ENCODE peak calls at places on chromosomes 6 and 20, in nine cellular contexts. P is heart left ventricle; G is stimulated activated CD4-positive, alpha-beta T cell treated with anti-CD3 and anti-CD28 coated beads, Interleukin-12 subunit alpha, Interleukin-12 subunit beta, amount 100 ng/mL, for 48 hours; V is HuH-7.5; O is NCI-H460; A is HT1080; U is effector CD4-positive, alpha-beta T cell; S is cardiac fibroblast; K is T47D. C is an unnamed sample.

GRCh38 chr6:122839477-122839876 is 50.4 kb downstream of the SMPDL3A start:
- DNase-seq in S (peak; percentile 75), P (no peak), O (peak; percentile 52), V (peak; percentile 74), U (peak; percentile 20), K (peak; percentile 70), A (peak; percentile 56), G (peak; percentile 5), C (peak; percentile 8)

GRCh38 chr6:54085526-54085925 is 25.7 kb upstream of the MLIP start:
- DNase-seq in S (peak; percentile 9), P (peak; percentile 45), K (no peak), U (no peak), A (peak; percentile 43), G (no peak), V (no peak), O (no peak), C (no peak)

GRCh38 chr6:36054965-36055364 is 27.4 kb downstream of the MAPK14 start:
- DNase-seq in A (no peak), G (no peak), S (no peak), P (no peak), O (no peak), K (no peak), V (no peak), U (no peak), C (no peak)

GRCh38 chr6:47134476-47135189 is 92.5 kb upstream of the ADGRF1 start:
- DNase-seq in U (no peak), V (no peak), S (peak; percentile 93), G (no peak), O (peak; percentile 66), K (peak; percentile 44), A (peak; percentile 97), P (no peak), C (no peak)

GRCh38 chr6:68679399-68679798 is 44.3 kb downstream of the ADGRB3 start:
- DNase-seq in V (no peak), S (peak; percentile 27), A (no peak), G (no peak), K (no peak), U (no peak), O (no peak), P (no peak), C (no peak)

GRCh38 chr6:45795678-45796077 is 220.0 kb downstream of the CLIC5 start:
- DNase-seq in S (no peak), O (no peak), G (no peak), P (no peak), V (no peak), K (no peak), U (no peak), A (no peak), C (no peak)

GRCh38 chr20:34042286-34042685 is 48.6 kb downstream of the RALY start:
- DNase-seq in G (no peak), P (peak; percentile 37), V (no peak), S (no peak), K (no peak), O (no peak), A (no peak), U (no peak), C (no peak)

GRCh38 chr20:45958593-45958992 is 13.4 kb downstream of the ZNF335 start:
- DNase-seq in K (no peak), G (no peak), O (no peak), S (no peak), U (no peak), P (no peak), A (no peak), V (no peak), C (no peak)

GRCh38 chr6:39867592-39867991 is 66.7 kb downstream of the MOCS1 start:
- DNase-seq in K (peak; percentile 30), S (no peak), G (no peak), A (no peak), P (no peak), V (no peak), O (no peak), U (no peak), C (no peak)

GRCh38 chr6:34981951-34982350 is 92.9 kb downstream of the ANKS1A start:
- DNase-seq in S (peak; percentile 52), K (no peak), G (no peak), A (no peak), U (no peak), O (no peak), V (no peak), P (no peak), C (peak; percentile 57)

C was measured in HAP-1.